ENCODE peak calls at places on chromosomes 13 and 19, in eight cellular contexts. H, B, V, X, E, U, C and M are unnamed samples. For H3K4me1, the result is how much of the 10 kb centered on the place peaks cover.

GRCh38 chr13:90008707-90009149 is 1338.8 kb upstream of the MIR17HG start:
- DNase-seq in H (no peak), U (no peak), B (no peak), X (no peak), C (no peak), V (no peak), E (no peak), M (no peak)

GRCh38 chr13:49020940-49021548 is 45.3 kb downstream of the FNDC3A start:
- DNase-seq in X (no peak), H (no peak), E (no peak), U (no peak), B (no peak), V (no peak), C (no peak), M (no peak)

GRCh38 chr19:46786236-46787039 is 2.0 kb downstream of the SLC1A5 start:
- DNase-seq in H (peak), C (peak), E (peak), U (peak), V (peak), B (peak), X (peak), M (peak)

GRCh38 chr19:6273701-6274601 is 5.8 kb downstream of the MLLT1 start:
- DNase-seq in E (peak), B (peak), X (no peak), U (peak), H (peak), V (peak), C (no peak), M (peak)

GRCh38 chr13:93318538-93318937 is 91.9 kb downstream of the GPC6 start:
- DNase-seq in C (no peak), X (peak), B (no peak), U (no peak), H (peak), V (no peak), E (peak), M (no peak)

GRCh38 chr19:42253245-42254082 is 1.5 kb downstream of the ERF start:
- DNase-seq in B (peak), V (peak), X (peak), E (peak), U (peak), H (peak), C (peak), M (peak)

GRCh38 chr19:21130097-21130775 is 11.6 kb upstream of the ZNF431 start:
- DNase-seq in B (no peak), C (no peak), V (no peak), U (no peak), X (no peak), E (peak), H (no peak), M (no peak)

GRCh38 chr13:58202099-58202498 is 570.6 kb downstream of the PCDH17 start:
- DNase-seq in E (no peak), C (no peak), U (no peak), X (no peak), V (no peak), B (no peak), H (no peak), M (no peak)

GRCh38 chr13:114019367-114019766 is 45.5 kb upstream of the C13orf46 start:
- DNase-seq in C (no peak), B (no peak), H (no peak), E (no peak), V (no peak), U (no peak), X (no peak), M (no peak)

GRCh38 chr13:113863511-113864302 is at the start of gene GAS6:
- DNase-seq in E (peak), U (peak), H (peak), B (no peak), V (peak), X (peak), C (peak), M (peak)

GRCh38 chr13:47039106-47039505 is 142.3 kb upstream of the HTR2A start:
- DNase-seq in E (no peak), X (no peak), B (no peak), H (peak), C (no peak), U (no peak), V (no peak), M (no peak)

GRCh38 chr19:18438331-18439024 is 545 bp upstream of the ISYNA1 start:
- DNase-seq in C (no peak), U (peak), H (no peak), X (no peak), B (no peak), E (peak), V (peak), M (no peak)

GRCh38 chr13:74015137-74015536 is 119.1 kb downstream of the KLF12 start:
- DNase-seq in B (no peak), E (no peak), C (no peak), U (no peak), X (no peak), V (no peak), H (peak), M (no peak)

GRCh38 chr13:23069571-23069970 is 111.2 kb upstream of the SGCG start:
- DNase-seq in H (peak), B (no peak), E (no peak), X (no peak), C (no peak), V (no peak), U (no peak), M (no peak)

GRCh38 chr19:54100560-54100959 is at the start of gene OSCAR:
- DNase-seq in C (no peak), U (no peak), H (peak), B (no peak), E (no peak), V (no peak), X (no peak), M (peak)

GRCh38 chr19:8087876-8088275 is 35.3 kb downstream of the CCL25 start:
- DNase-seq in E (no peak), B (no peak), C (no peak), X (no peak), V (no peak), H (no peak), U (no peak), M (no peak)

GRCh38 chr19:1408300-1409203 is 1.2 kb downstream of the DAZAP1 start:
- DNase-seq in H (peak), X (no peak), B (peak), U (peak), V (no peak), C (peak), E (peak), M (peak)

GRCh38 chr19:18294467-18294864 is 13.0 kb upstream of the JUND start:
- DNase-seq in C (peak), U (no peak), X (no peak), E (no peak), H (no peak), V (no peak), B (no peak), M (no peak)

GRCh38 chr19:16496613-16496983 is 404 bp downstream of the C19orf44 start:
- DNase-seq in H (peak), U (peak), V (peak), B (peak), E (no peak), C (peak), X (no peak), M (peak)

GRCh38 chr19:2850256-2850925 is 9.1 kb downstream of the ZNF555 start:
- DNase-seq in E (no peak), X (no peak), H (no peak), B (no peak), C (no peak), V (no peak), U (no peak), M (no peak)

GRCh38 chr13:106129273-106129672 is 406.2 kb downstream of the EFNB2 start:
- DNase-seq in C (no peak), U (no peak), E (no peak), B (no peak), V (no peak), X (peak), H (no peak), M (no peak)

GRCh38 chr13:37701306-37701705 is 102.7 kb upstream of the POSTN start:
- DNase-seq in B (no peak), H (peak), C (no peak), U (no peak), E (no peak), V (no peak), X (no peak), M (no peak)

GRCh38 chr19:13841339-13842293 is 35.3 kb upstream of the NANOS3 start:
- DNase-seq in C (peak), U (no peak), B (peak), H (no peak), E (peak), V (no peak), X (peak), M (peak)

GRCh38 chr13:27374650-27375049 is 49.8 kb upstream of the GTF3A start:
- DNase-seq in B (peak), U (peak), X (peak), H (peak), E (peak), C (no peak), V (peak), M (no peak)

GRCh38 chr19:8373867-8374813 is 10.2 kb downstream of the ANGPTL4 start:
- DNase-seq in X (peak), B (peak), H (no peak), U (no peak), E (no peak), V (no peak), C (peak), M (no peak)

GRCh38 chr13:23960566-23961156 is 63.4 kb upstream of the C1QTNF9B start:
- DNase-seq in C (no peak), B (no peak), E (peak), U (no peak), V (no peak), H (peak), X (peak), M (no peak)

GRCh38 chr19:13831560-13832056 is 36.4 kb downstream of the ZSWIM4 start:
- DNase-seq in B (peak), U (no peak), V (no peak), H (no peak), E (no peak), C (no peak), X (peak), M (no peak)

GRCh38 chr19:12792853-12793289 is 1.6 kb downstream of the JUNB start:
- DNase-seq in V (no peak), H (no peak), B (no peak), U (no peak), C (no peak), E (no peak), X (no peak), M (no peak)

GRCh38 chr13:59494560-59494970 is 669.2 kb downstream of the DIAPH3 start:
- DNase-seq in E (no peak), H (peak), B (peak), U (peak), C (no peak), V (no peak), X (no peak), M (no peak)

GRCh38 chr13:43389573-43389972 is 366.2 kb downstream of the DNAJC15 start:
- DNase-seq in H (peak), E (no peak), U (no peak), V (no peak), C (no peak), X (no peak), B (no peak), M (no peak)

GRCh38 chr13:106318941-106319411 is 216.5 kb downstream of the EFNB2 start:
- DNase-seq in C (no peak), X (peak), B (no peak), E (peak), V (peak), H (peak), U (no peak), M (no peak)

GRCh38 chr19:4369888-4370260 is 26.5 kb downstream of the MPND start:
- DNase-seq in U (no peak), V (no peak), E (no peak), H (no peak), X (no peak), B (no peak), C (no peak), M (peak)
- H3K27ac ChIP-seq in U (peak), V (peak), E (peak), H (peak), X (no peak), B (peak), C (peak), M (peak)

GRCh38 chr13:51192348-51192747 is 29.9 kb upstream of the FAM124A start:
- DNase-seq in V (no peak), U (no peak), X (no peak), C (no peak), E (no peak), H (no peak), B (no peak), M (no peak)
- TF ChIP-seq CTCF in V (no peak), U (no peak), X (no peak), C (no peak), E (no peak), H (no peak), B (no peak), M (no peak)

GRCh38 chr19:15284896-15285295 is 47.4 kb downstream of the BRD4 start:
- DNase-seq in C (no peak), U (no peak), X (no peak), H (no peak), B (no peak), V (no peak), E (no peak), M (no peak)
- H3K4me1 ChIP-seq in C (half or more), U (half or more), X (half or more), H (under half), B (half or more), V (under half), E (half or more), M (half or more)

DNA sequence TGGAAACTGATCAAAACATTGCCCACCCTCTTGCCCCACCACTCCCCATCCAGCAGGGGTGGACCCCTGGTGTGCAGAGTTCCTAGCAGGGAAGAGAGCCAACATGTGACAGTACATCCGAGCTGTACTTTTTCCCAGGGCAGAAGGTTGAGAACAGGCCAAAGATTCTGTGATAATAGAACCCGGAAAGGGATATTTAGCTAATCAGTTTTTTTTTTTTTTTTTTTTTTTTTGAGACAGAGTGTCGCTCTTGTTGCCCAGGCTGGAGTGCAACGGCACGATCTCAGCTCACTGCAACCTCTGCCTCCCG is 8.7 kb downstream of the RRAS start:
- DNase-seq in V (no peak), B (no peak), H (no peak), C (no peak), X (no peak), E (no peak), U (no peak), M (no peak)
- H3K27ac ChIP-seq in V (peak), B (peak), H (no peak), C (no peak), X (no peak), E (no peak), U (peak), M (peak)

DNA sequence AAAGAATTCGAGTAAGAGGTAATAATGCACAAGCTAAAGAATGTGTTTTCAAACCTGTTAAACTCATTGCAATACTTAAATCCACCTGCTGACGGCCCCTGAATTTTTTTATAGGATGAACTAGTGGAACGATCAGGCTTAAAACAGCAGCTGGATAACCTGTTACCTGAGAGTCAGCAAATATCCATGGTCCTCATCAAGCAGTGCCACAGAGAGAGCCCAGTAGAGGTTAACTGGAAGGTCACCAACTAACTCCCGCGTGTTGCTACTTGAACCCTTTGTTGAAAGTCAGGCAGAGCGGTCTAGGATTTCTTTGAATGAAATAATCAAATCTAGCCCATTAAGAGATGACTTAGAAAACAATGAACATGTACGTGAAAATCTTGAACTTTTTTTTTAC is 47.6 kb upstream of the SPRY2 start:
- DNase-seq in X (no peak), U (no peak), C (no peak), E (no peak), V (no peak), B (no peak), H (no peak), M (no peak)
- TF ChIP-seq CTCF in X (no peak), U (no peak), C (no peak), E (no peak), V (no peak), B (no peak), H (no peak), M (peak)